ENCODE peak calls at places on chromosomes 13 and 19, in five cellular contexts. One of them, this sample, is unnamed.

GRCh38 chr13:97134364-97135095 is 87.6 kb upstream of the MBNL2 start:
- DNase-seq in AG04450: no peak
- DNase-seq in left lung: no peak
- DNase-seq in left ventricle myocardium inferior: no peak
- DNase-seq in neuronal stem cell: no peak
- DNase-seq in this sample: no peak

GRCh38 chr13:69935043-69935442 is 172.6 kb upstream of the ATXN8OS start:
- DNase-seq in AG04450: no peak
- DNase-seq in left lung: no peak
- DNase-seq in left ventricle myocardium inferior: no peak
- DNase-seq in neuronal stem cell: no peak
- DNase-seq in this sample: no peak

GRCh38 chr19:4518345-4519171 is at the start of gene PLIN4:
- DNase-seq in AG04450: no peak
- DNase-seq in left lung: no peak
- DNase-seq in left ventricle myocardium inferior: peak; percentile 85
- DNase-seq in neuronal stem cell: no peak
- DNase-seq in this sample: peak; percentile 83

GRCh38 chr13:76387561-76387960 is 498.6 kb downstream of the KCTD12 start:
- DNase-seq in AG04450: no peak
- DNase-seq in left lung: no peak
- DNase-seq in left ventricle myocardium inferior: no peak
- DNase-seq in neuronal stem cell: no peak
- DNase-seq in this sample: no peak

GRCh38 chr19:10393137-10393536 is 10.2 kb downstream of the CDC37 start:
- DNase-seq in AG04450: no peak
- DNase-seq in left lung: no peak
- DNase-seq in left ventricle myocardium inferior: no peak
- DNase-seq in neuronal stem cell: no peak
- DNase-seq in this sample: no peak

GRCh38 chr13:54185785-54186184 is 1157.2 kb downstream of the OLFM4 start:
- DNase-seq in AG04450: no peak
- DNase-seq in left lung: no peak
- DNase-seq in left ventricle myocardium inferior: no peak
- DNase-seq in neuronal stem cell: peak; percentile 52
- DNase-seq in this sample: no peak

GRCh38 chr13:39496487-39496998 is 106.5 kb downstream of the LHFPL6 start:
- DNase-seq in AG04450: no peak
- DNase-seq in left lung: no peak
- DNase-seq in left ventricle myocardium inferior: no peak
- DNase-seq in neuronal stem cell: no peak
- DNase-seq in this sample: no peak

GRCh38 chr13:23723463-23723862 is 153.3 kb downstream of the TNFRSF19 start:
- DNase-seq in AG04450: peak; percentile 41
- DNase-seq in left lung: no peak
- DNase-seq in left ventricle myocardium inferior: no peak
- DNase-seq in neuronal stem cell: no peak
- DNase-seq in this sample: no peak

GRCh38 chr13:23344923-23345322 is 88.6 kb downstream of the SACS start:
- DNase-seq in AG04450: no peak
- DNase-seq in left lung: no peak
- DNase-seq in left ventricle myocardium inferior: no peak
- DNase-seq in neuronal stem cell: no peak
- DNase-seq in this sample: no peak

GRCh38 chr13:18996627-18997051 is 185.0 kb downstream of the TUBA3C start:
- DNase-seq in AG04450: no peak
- DNase-seq in left lung: no peak
- DNase-seq in left ventricle myocardium inferior: no peak
- DNase-seq in neuronal stem cell: no peak
- DNase-seq in this sample: no peak

GRCh38 chr19:19552811-19553210 is 14.7 kb downstream of the CILP2 start:
- DNase-seq in AG04450: no peak
- DNase-seq in left lung: no peak
- DNase-seq in left ventricle myocardium inferior: no peak
- DNase-seq in neuronal stem cell: no peak
- DNase-seq in this sample: no peak

GRCh38 chr13:104408733-104409132 is 1342.5 kb upstream of the SLC10A2 start:
- DNase-seq in AG04450: no peak
- DNase-seq in left lung: no peak
- DNase-seq in left ventricle myocardium inferior: no peak
- DNase-seq in neuronal stem cell: no peak
- DNase-seq in this sample: no peak

GRCh38 chr13:78586706-78587105 is 16.6 kb downstream of the POU4F1 start:
- DNase-seq in AG04450: no peak
- DNase-seq in left lung: no peak
- DNase-seq in left ventricle myocardium inferior: no peak
- DNase-seq in neuronal stem cell: peak; percentile 61
- DNase-seq in this sample: no peak

GRCh38 chr13:21691500-21691899 is 20.6 kb downstream of the FGF9 start:
- DNase-seq in AG04450: no peak
- DNase-seq in left lung: no peak
- DNase-seq in left ventricle myocardium inferior: no peak
- DNase-seq in neuronal stem cell: no peak
- DNase-seq in this sample: no peak

GRCh38 chr13:28983661-28984060 is 163.5 kb downstream of the MTUS2 start:
- DNase-seq in AG04450: no peak
- DNase-seq in left lung: no peak
- DNase-seq in left ventricle myocardium inferior: no peak
- DNase-seq in neuronal stem cell: no peak
- DNase-seq in this sample: no peak

GRCh38 chr13:48727252-48728011 is 73.7 kb downstream of the CYSLTR2 start:
- DNase-seq in AG04450: no peak
- DNase-seq in left lung: no peak
- DNase-seq in left ventricle myocardium inferior: peak; percentile 48
- DNase-seq in neuronal stem cell: no peak
- DNase-seq in this sample: peak; percentile 70

GRCh38 chr19:13165091-13165997 is 15.1 kb downstream of the IER2 start:
- DNase-seq in AG04450: no peak
- DNase-seq in left lung: no peak
- DNase-seq in left ventricle myocardium inferior: no peak
- DNase-seq in neuronal stem cell: no peak
- DNase-seq in this sample: no peak

GRCh38 chr13:45696610-45697226 is 5.4 kb upstream of the CBY2 start:
- DNase-seq in AG04450: no peak
- DNase-seq in left lung: no peak
- DNase-seq in left ventricle myocardium inferior: no peak
- DNase-seq in neuronal stem cell: no peak
- DNase-seq in this sample: no peak

GRCh38 chr19:47699360-47699917 is 13.8 kb upstream of the EHD2 start:
- DNase-seq in AG04450: no peak
- DNase-seq in left lung: no peak
- DNase-seq in left ventricle myocardium inferior: no peak
- DNase-seq in neuronal stem cell: peak; percentile 37
- DNase-seq in this sample: no peak

GRCh38 chr19:57008432-57008831 is 111.4 kb upstream of the USP29 start:
- DNase-seq in AG04450: no peak
- DNase-seq in left lung: no peak
- DNase-seq in left ventricle myocardium inferior: no peak
- DNase-seq in neuronal stem cell: no peak
- DNase-seq in this sample: no peak

DNA sequence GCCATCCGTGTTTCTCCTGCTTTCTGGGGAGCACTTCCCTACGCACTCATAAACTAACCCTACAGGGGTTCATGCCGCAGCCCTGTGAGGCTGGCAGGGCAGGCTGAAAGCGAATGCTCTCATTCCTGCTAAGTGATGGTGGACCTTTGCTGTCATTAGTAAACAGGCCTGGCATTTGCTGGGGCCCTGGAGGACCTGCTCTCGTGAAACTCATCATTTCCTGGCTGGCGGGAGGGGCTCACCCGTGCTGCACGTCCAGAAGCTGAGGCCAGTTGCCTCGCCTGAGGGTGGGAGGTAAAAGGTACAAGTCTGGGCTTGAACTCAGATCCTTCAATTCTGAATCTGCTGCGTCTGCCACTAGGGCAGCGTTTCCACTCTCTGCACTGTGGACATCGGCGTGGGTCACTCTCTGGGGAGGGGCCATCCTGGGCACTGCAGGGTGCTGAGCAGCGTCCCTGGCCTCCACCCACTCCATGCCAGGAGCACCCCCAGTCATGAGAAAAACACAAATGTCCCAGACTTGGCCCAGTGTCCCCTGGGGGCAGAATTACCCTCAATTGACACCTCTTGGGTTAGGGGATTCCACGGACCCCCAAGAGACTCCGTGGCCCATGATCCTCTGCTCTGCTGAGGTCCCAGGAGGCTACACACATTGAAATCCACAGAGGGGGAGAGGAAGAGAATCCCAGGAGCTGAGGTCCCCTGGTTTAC is 7.0 kb downstream of the MOB3A start:
- DNase-seq in AG04450: no peak
- DNase-seq in left lung: no peak
- DNase-seq in left ventricle myocardium inferior: no peak
- DNase-seq in neuronal stem cell: no peak
- DNase-seq in this sample: no peak
- H3K27ac ChIP-seq in AG04450: no peak overlapping the region
- H3K27ac ChIP-seq in left lung: peak overlapping the region; percentile 91
- H3K27ac ChIP-seq in left ventricle myocardium inferior: peak overlapping the region; percentile 71
- H3K27ac ChIP-seq in neuronal stem cell: no peak overlapping the region
- H3K27ac ChIP-seq in this sample: no peak overlapping the region

GRCh38 chr13:64551755-64552154 is 2678.4 kb downstream of the PCDH9 start:
- DNase-seq in AG04450: peak; percentile 57
- DNase-seq in left lung: no peak
- DNase-seq in left ventricle myocardium inferior: no peak
- DNase-seq in neuronal stem cell: no peak
- DNase-seq in this sample: no peak

GRCh38 chr13:64540468-64540867 is 2689.7 kb downstream of the PCDH9 start:
- DNase-seq in AG04450: no peak
- DNase-seq in left lung: no peak
- DNase-seq in left ventricle myocardium inferior: no peak
- DNase-seq in neuronal stem cell: no peak
- DNase-seq in this sample: no peak

GRCh38 chr13:64546371-64546770 is 2683.8 kb downstream of the PCDH9 start:
- DNase-seq in AG04450: no peak
- DNase-seq in left lung: no peak
- DNase-seq in left ventricle myocardium inferior: no peak
- DNase-seq in neuronal stem cell: no peak
- DNase-seq in this sample: no peak
- H3K27ac ChIP-seq in AG04450: no peak overlapping the region
- H3K27ac ChIP-seq in left lung: no peak overlapping the region
- H3K27ac ChIP-seq in left ventricle myocardium inferior: no peak overlapping the region
- H3K27ac ChIP-seq in neuronal stem cell: no peak overlapping the region
- H3K27ac ChIP-seq in this sample: no peak overlapping the region

GRCh38 chr13:74251778-74252519 is 117.7 kb upstream of the KLF12 start:
- DNase-seq in AG04450: no peak
- DNase-seq in left lung: no peak
- DNase-seq in left ventricle myocardium inferior: no peak
- DNase-seq in neuronal stem cell: no peak
- DNase-seq in this sample: no peak

GRCh38 chr13:74243637-74244526 is 109.7 kb upstream of the KLF12 start:
- DNase-seq in AG04450: no peak
- DNase-seq in left lung: no peak
- DNase-seq in left ventricle myocardium inferior: no peak
- DNase-seq in neuronal stem cell: no peak
- DNase-seq in this sample: no peak

GRCh38 chr13:74250738-74251190 is 116.6 kb upstream of the KLF12 start:
- DNase-seq in AG04450: no peak
- DNase-seq in left lung: no peak
- DNase-seq in left ventricle myocardium inferior: no peak
- DNase-seq in neuronal stem cell: no peak
- DNase-seq in this sample: no peak

GRCh38 chr13:74246398-74246975 is 112.3 kb upstream of the KLF12 start:
- DNase-seq in AG04450: no peak
- DNase-seq in left lung: no peak
- DNase-seq in left ventricle myocardium inferior: peak; percentile 18
- DNase-seq in neuronal stem cell: no peak
- DNase-seq in this sample: no peak

DNA sequence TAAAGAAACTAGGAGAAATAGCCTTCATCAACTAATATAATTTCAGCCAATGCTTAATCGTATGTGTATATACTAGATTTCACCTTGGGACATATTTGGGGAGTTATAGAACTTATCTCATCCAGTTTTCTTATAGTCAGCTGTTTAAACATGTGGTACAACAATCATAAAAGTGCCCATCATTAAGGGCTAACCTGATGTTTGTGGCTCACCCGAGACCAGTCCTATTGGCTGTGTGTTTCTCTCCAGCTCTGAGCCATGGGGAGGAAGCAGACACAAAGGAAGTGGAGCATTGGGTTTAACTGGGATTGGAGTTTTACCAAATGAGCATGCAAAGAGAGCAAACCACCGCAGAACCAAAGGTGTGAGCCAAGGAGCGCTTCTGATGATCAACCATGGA is 114.3 kb upstream of the KLF12 start:
- DNase-seq in AG04450: no peak
- DNase-seq in left lung: no peak
- DNase-seq in left ventricle myocardium inferior: no peak
- DNase-seq in neuronal stem cell: no peak
- DNase-seq in this sample: no peak
- H3K27ac ChIP-seq in AG04450: no peak overlapping the region
- H3K27ac ChIP-seq in left lung: no peak overlapping the region
- H3K27ac ChIP-seq in left ventricle myocardium inferior: no peak overlapping the region
- H3K27ac ChIP-seq in neuronal stem cell: no peak overlapping the region
- H3K27ac ChIP-seq in this sample: no peak overlapping the region

GRCh38 chr19:54418930-54419800 is 3.9 kb downstream of the TTYH1 start:
- DNase-seq in AG04450: no peak
- DNase-seq in left lung: no peak
- DNase-seq in left ventricle myocardium inferior: no peak
- DNase-seq in neuronal stem cell: no peak
- DNase-seq in this sample: no peak

GRCh38 chr19:54421521-54421920 is 6.3 kb downstream of the TTYH1 start:
- DNase-seq in AG04450: no peak
- DNase-seq in left lung: no peak
- DNase-seq in left ventricle myocardium inferior: no peak
- DNase-seq in neuronal stem cell: no peak
- DNase-seq in this sample: no peak

GRCh38 chr19:54421169-54421516 is 5.9 kb downstream of the TTYH1 start:
- DNase-seq in AG04450: no peak
- DNase-seq in left lung: no peak
- DNase-seq in left ventricle myocardium inferior: no peak
- DNase-seq in neuronal stem cell: no peak
- DNase-seq in this sample: no peak

GRCh38 chr19:54420068-54420382 is 4.8 kb downstream of the TTYH1 start:
- DNase-seq in AG04450: no peak
- DNase-seq in left lung: no peak
- DNase-seq in left ventricle myocardium inferior: no peak
- DNase-seq in neuronal stem cell: no peak
- DNase-seq in this sample: no peak

DNA sequence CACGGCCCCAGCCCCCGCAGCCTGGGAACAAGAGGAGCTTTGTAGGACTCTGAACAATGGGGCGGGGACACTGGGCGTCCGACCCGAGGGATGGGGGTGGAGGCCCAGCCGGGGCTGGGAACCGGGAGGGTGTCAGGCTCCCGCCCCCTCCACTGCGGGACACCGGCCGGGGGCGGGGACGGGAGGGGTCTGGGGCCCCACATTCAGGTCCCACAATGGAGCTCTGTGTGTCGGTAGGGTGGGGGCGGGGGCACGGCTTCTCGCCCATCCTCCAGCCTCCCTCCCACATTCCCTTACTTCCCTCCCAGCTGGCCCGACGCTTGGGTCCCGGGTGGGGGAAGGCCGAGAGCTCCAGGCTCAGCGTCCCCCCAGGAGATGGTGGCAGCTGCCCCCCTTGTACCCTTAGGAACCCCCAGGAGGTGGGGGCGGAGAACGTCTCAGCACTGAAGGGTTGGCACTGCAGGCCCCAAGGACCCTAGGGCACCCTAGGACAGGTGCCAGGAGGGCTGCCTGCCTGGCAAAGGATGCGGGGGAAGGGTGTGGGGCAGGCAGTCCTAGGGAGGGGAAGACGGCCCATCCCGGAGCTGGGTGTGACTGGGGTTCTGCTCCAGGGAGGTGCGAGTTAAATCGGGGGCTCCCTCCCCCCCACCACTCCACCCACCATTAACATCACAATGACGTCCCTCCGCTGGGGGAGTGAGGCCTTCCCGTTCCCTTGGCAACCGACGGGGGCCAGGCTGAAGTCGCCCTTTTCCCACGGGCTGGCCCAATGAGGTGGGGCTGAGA is 5.3 kb downstream of the TTYH1 start:
- DNase-seq in AG04450: no peak
- DNase-seq in left lung: no peak
- DNase-seq in left ventricle myocardium inferior: peak; percentile 55
- DNase-seq in neuronal stem cell: peak; percentile 95
- DNase-seq in this sample: peak; percentile 76
- H3K27ac ChIP-seq in AG04450: no peak overlapping the region
- H3K27ac ChIP-seq in left lung: no peak overlapping the region
- H3K27ac ChIP-seq in left ventricle myocardium inferior: peak overlapping the region; percentile 75
- H3K27ac ChIP-seq in neuronal stem cell: peak overlapping the region; percentile 98
- H3K27ac ChIP-seq in this sample: peak overlapping the region; percentile 35

This sample was measured in heart right ventricle.